ENCODE peak calls at places on chromosomes 1 and 21, in four cellular contexts. A is tibial artery; Y is effector memory CD4-positive, alpha-beta T cell; P is A549. W is an unnamed sample.

GRCh38 chr1:226821719-226822085 is 48.7 kb upstream of the PSEN2 start:
- DNase-seq in Y (no peak), A (no peak), P (no peak), W (no peak)

GRCh38 chr1:25245809-25246599 is 1.2 kb downstream of the RSRP1 start:
- DNase-seq in Y (no peak), A (no peak), P (peak), W (no peak)

GRCh38 chr1:145979746-145980435 is 15.4 kb downstream of the POLR3GL start:
- DNase-seq in P (no peak), Y (no peak), A (peak), W (no peak)

GRCh38 chr1:23661887-23662286 is 29.7 kb upstream of the RPL11 start:
- DNase-seq in P (no peak), Y (no peak), A (no peak), W (no peak)

GRCh38 chr21:34191876-34192275 is 118.5 kb downstream of the MRPS6 start:
- DNase-seq in Y (no peak), A (no peak), P (no peak), W (no peak)

GRCh38 chr1:85502625-85503083 is 37.7 kb upstream of the DDAH1 start:
- DNase-seq in Y (no peak), A (peak), P (peak), W (peak)

GRCh38 chr1:23557471-23558124 is 1.7 kb downstream of the ID3 start:
- DNase-seq in A (no peak), P (no peak), Y (no peak), W (no peak)

GRCh38 chr1:178166625-178167024 is 72.7 kb downstream of the RASAL2 start:
- DNase-seq in Y (no peak), A (no peak), P (no peak), W (no peak)

GRCh38 chr1:212234431-212235298 is 50.5 kb upstream of the PPP2R5A start:
- DNase-seq in Y (no peak), P (peak), A (peak), W (peak)

GRCh38 chr1:39646232-39647081 is 7.0 kb upstream of the HEYL start:
- DNase-seq in A (peak), P (no peak), Y (no peak), W (no peak)

GRCh38 chr1:41533731-41534080 is 49.2 kb upstream of the EDN2 start:
- DNase-seq in P (no peak), Y (no peak), A (no peak), W (peak)

GRCh38 chr1:234656070-234656875 is 46.3 kb upstream of the IRF2BP2 start:
- DNase-seq in P (no peak), Y (no peak), A (no peak), W (no peak)

GRCh38 chr1:64616039-64616438 is 128.8 kb upstream of the RAVER2 start:
- DNase-seq in P (no peak), A (no peak), Y (no peak), W (no peak)

GRCh38 chr1:171984850-171985485 is 143.7 kb downstream of the DNM3 start:
- DNase-seq in Y (no peak), A (no peak), P (peak), W (no peak)

GRCh38 chr1:147478556-147478955 is 62.7 kb upstream of the BCL9 start:
- DNase-seq in Y (no peak), P (no peak), A (no peak), W (no peak)

GRCh38 chr1:13917607-13918006 is 217.6 kb downstream of the PRDM2 start:
- DNase-seq in A (no peak), P (no peak), Y (no peak), W (no peak)

GRCh38 chr1:239218296-239218695 is 168.1 kb upstream of the CHRM3 start:
- DNase-seq in Y (no peak), P (no peak), A (no peak), W (no peak)

GRCh38 chr1:217554849-217555248 is 76.0 kb downstream of the GPATCH2 start:
- DNase-seq in A (no peak), P (no peak), Y (no peak), W (no peak)

GRCh38 chr1:238950786-238951185 is 435.6 kb upstream of the CHRM3 start:
- DNase-seq in A (no peak), P (no peak), Y (no peak), W (no peak)

GRCh38 chr21:16707274-16707673 is 805.6 kb upstream of the CXADR start:
- DNase-seq in A (no peak), Y (no peak), P (no peak), W (no peak)

GRCh38 chr1:158754420-158754819 is at the start of gene OR6K6:
- DNase-seq in Y (no peak), P (no peak), A (no peak), W (no peak)

GRCh38 chr1:10860218-10860617 is 63.8 kb upstream of the CASZ1 start:
- DNase-seq in A (no peak), Y (no peak), P (no peak), W (no peak)

GRCh38 chr1:10854856-10855459 is 58.5 kb upstream of the CASZ1 start:
- DNase-seq in Y (no peak), P (no peak), A (no peak), W (no peak)

GRCh38 chr1:10857689-10858088 is 61.2 kb upstream of the CASZ1 start:
- DNase-seq in Y (no peak), A (no peak), P (no peak), W (no peak)

GRCh38 chr1:10856253-10856683 is 59.8 kb upstream of the CASZ1 start:
- DNase-seq in Y (no peak), P (no peak), A (no peak), W (no peak)

GRCh38 chr1:10856863-10857598 is 60.6 kb upstream of the CASZ1 start:
- DNase-seq in P (no peak), Y (no peak), A (no peak), W (no peak)
- H3K27ac ChIP-seq in P (no peak), Y (no peak), A (no peak), W (no peak)

GRCh38 chr21:15004721-15005370 is 60.0 kb downstream of the NRIP1 start:
- DNase-seq in Y (no peak), P (no peak), A (no peak), W (no peak)

GRCh38 chr21:15005391-15005790 is 59.4 kb downstream of the NRIP1 start:
- DNase-seq in P (no peak), Y (no peak), A (no peak), W (no peak)

GRCh38 chr21:15007716-15008296 is 57.0 kb downstream of the NRIP1 start:
- DNase-seq in Y (no peak), A (no peak), P (no peak), W (no peak)

GRCh38 chr21:15003463-15004135 is 61.2 kb downstream of the NRIP1 start:
- DNase-seq in P (no peak), Y (no peak), A (no peak), W (no peak)

GRCh38 chr21:15006594-15007230 is 58.1 kb downstream of the NRIP1 start:
- DNase-seq in A (no peak), Y (no peak), P (no peak), W (no peak)
- H3K27ac ChIP-seq in A (no peak), Y (no peak), P (no peak), W (no peak)

DNA sequence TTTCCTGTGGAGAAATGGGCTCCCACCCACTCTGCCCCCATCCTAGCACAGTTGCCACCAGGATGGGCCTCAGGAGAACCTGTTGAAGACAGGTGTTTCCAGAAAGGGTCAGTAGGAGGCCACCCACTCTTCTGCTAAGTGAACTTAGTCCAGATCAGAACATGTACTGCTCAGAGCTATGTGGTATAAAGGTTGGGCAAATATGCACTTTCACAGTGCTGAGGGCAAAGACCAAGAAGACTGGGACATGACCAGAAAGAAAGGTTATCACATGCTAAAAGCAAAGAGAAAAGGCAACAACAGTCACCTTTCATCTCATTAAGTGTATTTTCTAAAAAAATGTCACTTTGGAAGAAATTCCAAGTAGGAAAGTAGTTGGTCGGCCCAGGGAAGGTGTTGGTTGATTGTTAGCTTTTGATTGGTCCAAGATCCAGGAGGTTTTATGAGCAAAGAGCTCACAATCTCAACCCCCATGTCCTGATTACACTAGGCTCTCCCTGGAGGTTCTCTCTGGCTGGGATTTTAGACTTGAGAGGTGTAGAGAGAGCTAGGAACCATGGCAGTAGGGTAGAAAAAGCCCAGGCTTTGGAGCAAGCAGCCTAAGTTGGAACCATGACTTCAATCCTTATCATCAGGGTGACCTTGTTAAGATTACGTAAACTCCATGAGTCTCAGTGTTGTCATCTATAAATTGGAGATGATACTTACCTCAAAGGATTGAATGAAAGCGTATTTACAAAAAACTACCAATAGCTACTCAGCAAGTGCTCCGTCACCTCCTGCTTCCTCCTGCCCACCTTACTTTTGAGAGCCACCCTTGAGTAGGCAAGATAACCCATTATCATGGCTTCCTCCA is 102.6 kb downstream of the GLUL start:
- DNase-seq in Y (no peak), A (no peak), P (no peak), W (no peak)
- H3K27ac ChIP-seq in Y (no peak), A (no peak), P (no peak), W (peak)

DNA sequence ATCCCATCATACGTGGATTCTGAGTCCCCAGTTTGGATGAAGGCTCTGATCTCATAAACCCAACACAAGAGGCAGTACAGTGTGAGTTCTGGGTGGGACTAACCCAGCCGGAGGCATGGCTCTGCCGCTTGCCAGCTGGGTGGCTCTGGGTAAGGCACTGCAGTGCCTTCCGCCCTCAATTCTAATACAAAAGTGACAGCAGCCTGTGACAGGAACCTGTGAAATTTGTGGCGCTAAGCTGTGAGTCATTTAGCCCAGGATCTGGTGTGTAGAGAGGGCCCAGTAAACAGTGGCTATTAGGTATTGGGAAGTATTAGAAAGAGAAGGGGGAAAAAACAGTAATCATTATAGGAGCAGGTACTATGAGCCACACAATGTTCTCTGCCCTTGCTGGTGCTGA is 23.3 kb downstream of the HSPG2 start:
- DNase-seq in P (no peak), A (no peak), Y (no peak), W (no peak)
- H3K27ac ChIP-seq in P (no peak), A (peak), Y (no peak), W (peak)

GRCh38 chr1:32246888-32247273 is at the start of gene FAM167B:
- DNase-seq in P (no peak), Y (no peak), A (peak), W (peak)
- H3K27ac ChIP-seq in P (no peak), Y (peak), A (peak), W (peak)

GRCh38 chr1:67793562-67793961 is 39.7 kb downstream of the GNG12 start:
- DNase-seq in Y (no peak), P (no peak), A (no peak), W (no peak)
- H3K27ac ChIP-seq in Y (no peak), P (peak), A (peak), W (peak)